ENCODE peak calls at places on chromosomes 1 and 21, in five cellular contexts. One of them, this sample, is unnamed.

GRCh38 chr1:2358072-2358471 is 33.3 kb downstream of the MORN1 start:
- DNase-seq in ovary: no peak
- DNase-seq in neural progenitor cell: no peak
- DNase-seq in A549: no peak
- DNase-seq in heart left ventricle: peak
- DNase-seq in this sample: peak

GRCh38 chr1:75342799-75343198 is 208.6 kb downstream of the LHX8 start:
- DNase-seq in ovary: no peak
- DNase-seq in neural progenitor cell: peak
- DNase-seq in A549: no peak
- DNase-seq in heart left ventricle: no peak
- DNase-seq in this sample: no peak

GRCh38 chr1:17335821-17336718 is 28.1 kb downstream of the PADI4 start:
- DNase-seq in ovary: peak
- DNase-seq in neural progenitor cell: peak
- DNase-seq in A549: peak
- DNase-seq in heart left ventricle: peak
- DNase-seq in this sample: no peak

GRCh38 chr1:22776051-22776611 is 65.5 kb downstream of the EPHB2 start:
- DNase-seq in ovary: no peak
- DNase-seq in neural progenitor cell: no peak
- DNase-seq in A549: no peak
- DNase-seq in heart left ventricle: no peak
- DNase-seq in this sample: no peak

GRCh38 chr1:85898861-85899260 is 190.6 kb upstream of the ZNHIT6 start:
- DNase-seq in ovary: no peak
- DNase-seq in neural progenitor cell: no peak
- DNase-seq in A549: no peak
- DNase-seq in heart left ventricle: no peak
- DNase-seq in this sample: no peak

GRCh38 chr21:45127937-45128336 is 53.6 kb downstream of the ADARB1 start:
- DNase-seq in ovary: no peak
- DNase-seq in neural progenitor cell: no peak
- DNase-seq in A549: no peak
- DNase-seq in heart left ventricle: no peak
- DNase-seq in this sample: no peak

GRCh38 chr1:147171399-147172167 is 687 bp downstream of the PRKAB2 start:
- DNase-seq in ovary: no peak
- DNase-seq in neural progenitor cell: peak
- DNase-seq in A549: peak
- DNase-seq in heart left ventricle: no peak
- DNase-seq in this sample: no peak

GRCh38 chr1:187624812-187625542 is 796.2 kb downstream of the PLA2G4A start:
- DNase-seq in ovary: no peak
- DNase-seq in neural progenitor cell: no peak
- DNase-seq in A549: no peak
- DNase-seq in heart left ventricle: no peak
- DNase-seq in this sample: no peak

GRCh38 chr1:3471356-3472087 is 17.1 kb downstream of the ARHGEF16 start:
- DNase-seq in ovary: peak
- DNase-seq in neural progenitor cell: peak
- DNase-seq in A549: peak
- DNase-seq in heart left ventricle: peak
- DNase-seq in this sample: peak

GRCh38 chr21:44530903-44531605 is 8.9 kb downstream of the KRTAP10-1 start:
- DNase-seq in ovary: no peak
- DNase-seq in neural progenitor cell: no peak
- DNase-seq in A549: no peak
- DNase-seq in heart left ventricle: no peak
- DNase-seq in this sample: peak

GRCh38 chr1:195740862-195741261 is 867.4 kb downstream of the KCNT2 start:
- DNase-seq in ovary: no peak
- DNase-seq in neural progenitor cell: no peak
- DNase-seq in A549: no peak
- DNase-seq in heart left ventricle: no peak
- DNase-seq in this sample: no peak

GRCh38 chr1:8661185-8662110 is 156.0 kb downstream of the RERE start:
- DNase-seq in ovary: peak
- DNase-seq in neural progenitor cell: no peak
- DNase-seq in A549: no peak
- DNase-seq in heart left ventricle: peak
- DNase-seq in this sample: no peak

GRCh38 chr1:156118175-156118868 is 3.8 kb downstream of the LMNA start:
- DNase-seq in ovary: peak
- DNase-seq in neural progenitor cell: no peak
- DNase-seq in A549: no peak
- DNase-seq in heart left ventricle: peak
- DNase-seq in this sample: peak

DNA sequence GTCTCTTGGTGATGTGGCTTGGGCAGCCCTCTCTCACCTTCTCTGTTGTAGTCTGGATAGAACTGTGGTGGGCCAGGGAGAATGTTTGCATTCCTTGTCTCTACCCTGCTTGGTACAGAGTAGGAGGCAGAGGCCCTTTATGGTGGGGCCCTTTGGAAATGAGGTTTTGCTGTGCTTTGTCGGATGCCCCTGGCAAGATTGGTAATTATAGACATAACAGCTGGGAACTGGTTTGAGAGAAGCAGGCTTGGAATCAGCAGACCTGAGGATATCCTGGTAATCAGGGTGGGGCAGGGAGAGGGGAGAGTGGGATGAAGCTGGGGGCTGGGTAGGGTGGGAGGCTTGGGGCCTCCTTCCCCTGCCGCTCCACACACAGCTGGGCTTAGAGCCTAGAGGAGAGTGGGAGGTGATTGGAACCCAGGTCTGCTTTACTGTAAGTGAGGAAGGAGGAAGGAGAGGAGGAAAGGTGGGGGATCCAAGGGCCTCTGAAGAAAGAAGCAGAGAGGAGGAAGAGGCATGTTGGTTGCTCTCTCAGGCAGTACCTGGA is 5.0 kb downstream of the VANGL2 start:
- DNase-seq in ovary: no peak
- DNase-seq in neural progenitor cell: no peak
- DNase-seq in A549: no peak
- DNase-seq in heart left ventricle: no peak
- DNase-seq in this sample: no peak
- TF ChIP-seq CTCF in ovary: no peak
- TF ChIP-seq CTCF in neural progenitor cell: no peak
- TF ChIP-seq CTCF in A549: no peak
- TF ChIP-seq CTCF in heart left ventricle: no peak
- TF ChIP-seq CTCF in this sample: no peak

GRCh38 chr1:100516854-100517253 is 21.1 kb upstream of the GPR88 start:
- DNase-seq in ovary: no peak
- DNase-seq in neural progenitor cell: no peak
- DNase-seq in A549: no peak
- DNase-seq in heart left ventricle: no peak
- DNase-seq in this sample: no peak

GRCh38 chr1:100523038-100523649 is 14.8 kb upstream of the GPR88 start:
- DNase-seq in ovary: no peak
- DNase-seq in neural progenitor cell: no peak
- DNase-seq in A549: no peak
- DNase-seq in heart left ventricle: no peak
- DNase-seq in this sample: no peak

GRCh38 chr1:100512803-100513352 is 25.1 kb upstream of the GPR88 start:
- DNase-seq in ovary: no peak
- DNase-seq in neural progenitor cell: no peak
- DNase-seq in A549: no peak
- DNase-seq in heart left ventricle: no peak
- DNase-seq in this sample: no peak

GRCh38 chr1:100511773-100512172 is 26.2 kb upstream of the GPR88 start:
- DNase-seq in ovary: no peak
- DNase-seq in neural progenitor cell: no peak
- DNase-seq in A549: no peak
- DNase-seq in heart left ventricle: no peak
- DNase-seq in this sample: no peak

DNA sequence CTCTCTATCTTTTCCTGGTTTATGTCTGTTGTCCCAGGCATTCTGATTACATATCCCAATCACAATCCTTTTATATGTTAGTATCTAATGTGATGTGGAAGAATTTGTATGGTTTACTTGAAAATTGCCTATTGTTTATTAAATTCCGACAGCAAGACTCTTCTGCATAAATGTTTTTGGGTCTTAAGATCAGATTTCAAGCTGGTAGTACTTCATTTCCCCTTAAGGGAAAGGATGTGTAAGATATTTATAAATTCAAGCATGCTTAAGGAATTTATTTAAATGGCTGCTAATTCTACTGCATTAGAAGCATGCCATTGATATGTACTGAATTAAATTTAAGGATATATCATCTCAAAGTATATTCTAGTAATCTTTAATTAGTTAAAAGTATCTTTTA is 20.4 kb upstream of the GPR88 start:
- DNase-seq in ovary: no peak
- DNase-seq in neural progenitor cell: no peak
- DNase-seq in A549: no peak
- DNase-seq in heart left ventricle: no peak
- DNase-seq in this sample: no peak
- H3K27ac ChIP-seq in ovary: no peak
- H3K27ac ChIP-seq in neural progenitor cell: no peak
- H3K27ac ChIP-seq in A549: no peak
- H3K27ac ChIP-seq in heart left ventricle: no peak
- H3K27ac ChIP-seq in this sample: no peak

GRCh38 chr21:29301703-29302102 is 3.0 kb downstream of the BACH1 start:
- DNase-seq in ovary: no peak
- DNase-seq in neural progenitor cell: no peak
- DNase-seq in A549: no peak
- DNase-seq in heart left ventricle: no peak
- DNase-seq in this sample: no peak
- H3K4me3 ChIP-seq in ovary: no peak
- H3K4me3 ChIP-seq in neural progenitor cell: no peak
- H3K4me3 ChIP-seq in A549: no peak
- H3K4me3 ChIP-seq in heart left ventricle: peak
- H3K4me3 ChIP-seq in this sample: peak

GRCh38 chr1:25208561-25209222 is 23.6 kb downstream of the SYF2 start:
- DNase-seq in ovary: no peak
- DNase-seq in neural progenitor cell: no peak
- DNase-seq in A549: no peak
- DNase-seq in heart left ventricle: no peak
- DNase-seq in this sample: no peak
- TF ChIP-seq CTCF in ovary: no peak
- TF ChIP-seq CTCF in neural progenitor cell: no peak
- TF ChIP-seq CTCF in A549: no peak
- TF ChIP-seq CTCF in heart left ventricle: no peak
- TF ChIP-seq CTCF in this sample: no peak

DNA sequence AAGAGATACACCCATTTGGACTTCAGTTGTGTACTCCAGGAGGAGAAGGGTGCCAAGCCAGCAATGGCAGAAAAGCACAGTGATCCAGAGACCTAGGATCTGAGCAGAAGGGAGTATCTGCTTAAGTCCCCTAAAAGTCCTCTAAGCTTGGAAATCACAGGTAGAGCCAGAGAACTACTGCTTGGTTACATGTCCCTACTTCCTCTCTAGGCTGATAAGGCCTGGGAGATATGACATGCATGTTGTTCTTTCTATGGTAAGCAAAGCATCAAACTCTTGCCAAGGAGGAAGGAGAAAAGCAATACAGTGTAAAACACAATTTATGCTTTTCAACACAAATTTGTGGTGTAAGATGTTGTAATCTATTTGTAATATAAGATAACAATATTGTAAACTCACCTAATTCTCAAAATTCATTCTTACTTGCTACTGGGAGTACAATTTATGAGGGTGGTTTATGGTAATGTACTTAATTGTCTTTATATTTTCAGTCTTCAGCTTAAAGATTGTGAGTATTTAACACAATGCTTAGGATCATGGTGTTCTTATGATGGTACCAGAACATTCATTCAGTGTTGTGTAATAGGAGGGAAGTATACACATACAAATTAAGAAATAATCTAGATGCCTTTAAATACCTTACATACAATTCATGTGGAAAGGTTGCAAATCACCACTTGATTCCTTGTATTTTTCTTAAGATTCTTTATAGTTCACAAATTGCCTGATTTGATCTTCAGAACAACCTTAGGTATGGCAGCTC is 49.1 kb upstream of the GNG12 start:
- DNase-seq in ovary: no peak
- DNase-seq in neural progenitor cell: no peak
- DNase-seq in A549: no peak
- DNase-seq in heart left ventricle: no peak
- DNase-seq in this sample: no peak
- H3K27ac ChIP-seq in ovary: no peak
- H3K27ac ChIP-seq in neural progenitor cell: no peak
- H3K27ac ChIP-seq in A549: peak
- H3K27ac ChIP-seq in heart left ventricle: no peak
- H3K27ac ChIP-seq in this sample: no peak